ENCODE peak calls at places on chromosomes 12 and 14, in eight cellular contexts. One of them, this sample, is unnamed.

GRCh38 chr12:69513297-69513696 is 43.1 kb downstream of the FRS2 start:
- DNase-seq in RWPE2: no peak
- DNase-seq in HTR-8/SVneo: no peak
- DNase-seq in AML-193: no peak
- DNase-seq in stimulated activated CD4-positive, alpha-beta T cell treated with anti-CD3 and anti-CD28 coated beads, Interleukin-4, amount 100 ng/mL, for 4 hours: no peak
- DNase-seq in HuH-7: no peak
- DNase-seq in SK-N-SH: no peak
- DNase-seq in HT1080: no peak
- DNase-seq in this sample: no peak

GRCh38 chr12:6276936-6277615 is 33.4 kb upstream of the PLEKHG6 start:
- DNase-seq in HuH-7: no peak
- DNase-seq in SK-N-SH: no peak
- DNase-seq in HTR-8/SVneo: no peak
- DNase-seq in AML-193: no peak
- DNase-seq in HT1080: no peak
- DNase-seq in RWPE2: no peak
- DNase-seq in stimulated activated CD4-positive, alpha-beta T cell treated with anti-CD3 and anti-CD28 coated beads, Interleukin-4, amount 100 ng/mL, for 4 hours: no peak
- DNase-seq in this sample: no peak

GRCh38 chr12:109872-110271 is 43.3 kb downstream of the IQSEC3 start:
- DNase-seq in RWPE2: no peak
- DNase-seq in stimulated activated CD4-positive, alpha-beta T cell treated with anti-CD3 and anti-CD28 coated beads, Interleukin-4, amount 100 ng/mL, for 4 hours: no peak
- DNase-seq in HTR-8/SVneo: no peak
- DNase-seq in AML-193: no peak
- DNase-seq in HT1080: no peak
- DNase-seq in HuH-7: no peak
- DNase-seq in SK-N-SH: no peak
- DNase-seq in this sample: no peak

GRCh38 chr14:23297878-23298277 is 4.8 kb downstream of the PPP1R3E start:
- DNase-seq in HT1080: no peak
- DNase-seq in HuH-7: no peak
- DNase-seq in HTR-8/SVneo: no peak
- DNase-seq in SK-N-SH: no peak
- DNase-seq in RWPE2: no peak
- DNase-seq in stimulated activated CD4-positive, alpha-beta T cell treated with anti-CD3 and anti-CD28 coated beads, Interleukin-4, amount 100 ng/mL, for 4 hours: no peak
- DNase-seq in AML-193: no peak
- DNase-seq in this sample: no peak

GRCh38 chr14:36514278-36515104 is 5.5 kb downstream of the NKX2-1 start:
- DNase-seq in HTR-8/SVneo: no peak
- DNase-seq in AML-193: no peak
- DNase-seq in HuH-7: no peak
- DNase-seq in HT1080: no peak
- DNase-seq in stimulated activated CD4-positive, alpha-beta T cell treated with anti-CD3 and anti-CD28 coated beads, Interleukin-4, amount 100 ng/mL, for 4 hours: no peak
- DNase-seq in RWPE2: peak
- DNase-seq in SK-N-SH: no peak
- DNase-seq in this sample: no peak

GRCh38 chr14:32074887-32075572 is 2.1 kb upstream of the ARHGAP5 start:
- DNase-seq in HT1080: no peak
- DNase-seq in SK-N-SH: no peak
- DNase-seq in RWPE2: no peak
- DNase-seq in HTR-8/SVneo: no peak
- DNase-seq in HuH-7: no peak
- DNase-seq in AML-193: no peak
- DNase-seq in stimulated activated CD4-positive, alpha-beta T cell treated with anti-CD3 and anti-CD28 coated beads, Interleukin-4, amount 100 ng/mL, for 4 hours: no peak
- DNase-seq in this sample: no peak

GRCh38 chr12:46371718-46372130 is 849 bp downstream of the SLC38A2 start:
- DNase-seq in HT1080: peak
- DNase-seq in SK-N-SH: peak
- DNase-seq in AML-193: peak
- DNase-seq in RWPE2: peak
- DNase-seq in HuH-7: peak
- DNase-seq in stimulated activated CD4-positive, alpha-beta T cell treated with anti-CD3 and anti-CD28 coated beads, Interleukin-4, amount 100 ng/mL, for 4 hours: no peak
- DNase-seq in HTR-8/SVneo: no peak
- DNase-seq in this sample: peak

GRCh38 chr12:3224530-3224903 is 147.3 kb downstream of the TSPAN9 start:
- DNase-seq in stimulated activated CD4-positive, alpha-beta T cell treated with anti-CD3 and anti-CD28 coated beads, Interleukin-4, amount 100 ng/mL, for 4 hours: no peak
- DNase-seq in AML-193: no peak
- DNase-seq in SK-N-SH: peak
- DNase-seq in HTR-8/SVneo: no peak
- DNase-seq in RWPE2: no peak
- DNase-seq in HuH-7: no peak
- DNase-seq in HT1080: no peak
- DNase-seq in this sample: no peak

GRCh38 chr14:51507556-51508511 is 143.9 kb upstream of the FRMD6 start:
- DNase-seq in AML-193: no peak
- DNase-seq in HTR-8/SVneo: no peak
- DNase-seq in HuH-7: no peak
- DNase-seq in SK-N-SH: peak
- DNase-seq in stimulated activated CD4-positive, alpha-beta T cell treated with anti-CD3 and anti-CD28 coated beads, Interleukin-4, amount 100 ng/mL, for 4 hours: no peak
- DNase-seq in RWPE2: no peak
- DNase-seq in HT1080: no peak
- DNase-seq in this sample: no peak

GRCh38 chr12:78306236-78306635 is 475.5 kb downstream of the NAV3 start:
- DNase-seq in AML-193: no peak
- DNase-seq in HTR-8/SVneo: no peak
- DNase-seq in stimulated activated CD4-positive, alpha-beta T cell treated with anti-CD3 and anti-CD28 coated beads, Interleukin-4, amount 100 ng/mL, for 4 hours: no peak
- DNase-seq in HT1080: no peak
- DNase-seq in SK-N-SH: no peak
- DNase-seq in HuH-7: no peak
- DNase-seq in RWPE2: no peak
- DNase-seq in this sample: no peak

GRCh38 chr14:95471526-95472304 is 44.7 kb downstream of the SYNE3 start:
- DNase-seq in stimulated activated CD4-positive, alpha-beta T cell treated with anti-CD3 and anti-CD28 coated beads, Interleukin-4, amount 100 ng/mL, for 4 hours: no peak
- DNase-seq in AML-193: no peak
- DNase-seq in HT1080: no peak
- DNase-seq in HuH-7: no peak
- DNase-seq in HTR-8/SVneo: no peak
- DNase-seq in RWPE2: no peak
- DNase-seq in SK-N-SH: no peak
- DNase-seq in this sample: no peak

GRCh38 chr14:95361373-95362179 is 41.9 kb upstream of the CLMN start:
- DNase-seq in AML-193: peak
- DNase-seq in HuH-7: peak
- DNase-seq in stimulated activated CD4-positive, alpha-beta T cell treated with anti-CD3 and anti-CD28 coated beads, Interleukin-4, amount 100 ng/mL, for 4 hours: no peak
- DNase-seq in RWPE2: no peak
- DNase-seq in HT1080: peak
- DNase-seq in HTR-8/SVneo: no peak
- DNase-seq in SK-N-SH: peak
- DNase-seq in this sample: peak

GRCh38 chr12:104747956-104748355 is 210.1 kb downstream of the SLC41A2 start:
- DNase-seq in SK-N-SH: no peak
- DNase-seq in HTR-8/SVneo: no peak
- DNase-seq in stimulated activated CD4-positive, alpha-beta T cell treated with anti-CD3 and anti-CD28 coated beads, Interleukin-4, amount 100 ng/mL, for 4 hours: peak
- DNase-seq in HuH-7: no peak
- DNase-seq in AML-193: no peak
- DNase-seq in RWPE2: no peak
- DNase-seq in HT1080: no peak
- DNase-seq in this sample: no peak

GRCh38 chr12:102034346-102034745 is 27.4 kb downstream of the WASHC3 start:
- DNase-seq in stimulated activated CD4-positive, alpha-beta T cell treated with anti-CD3 and anti-CD28 coated beads, Interleukin-4, amount 100 ng/mL, for 4 hours: no peak
- DNase-seq in HT1080: no peak
- DNase-seq in HuH-7: no peak
- DNase-seq in SK-N-SH: no peak
- DNase-seq in HTR-8/SVneo: no peak
- DNase-seq in AML-193: no peak
- DNase-seq in RWPE2: no peak
- DNase-seq in this sample: no peak

GRCh38 chr14:77607741-77608302 is 8.6 kb downstream of the SPTLC2 start:
- DNase-seq in RWPE2: no peak
- DNase-seq in HT1080: no peak
- DNase-seq in AML-193: peak
- DNase-seq in SK-N-SH: no peak
- DNase-seq in HuH-7: no peak
- DNase-seq in HTR-8/SVneo: no peak
- DNase-seq in stimulated activated CD4-positive, alpha-beta T cell treated with anti-CD3 and anti-CD28 coated beads, Interleukin-4, amount 100 ng/mL, for 4 hours: no peak
- DNase-seq in this sample: no peak

GRCh38 chr12:75177997-75178396 is 31.6 kb downstream of the KCNC2 start:
- DNase-seq in AML-193: no peak
- DNase-seq in HTR-8/SVneo: peak
- DNase-seq in SK-N-SH: no peak
- DNase-seq in HuH-7: no peak
- DNase-seq in stimulated activated CD4-positive, alpha-beta T cell treated with anti-CD3 and anti-CD28 coated beads, Interleukin-4, amount 100 ng/mL, for 4 hours: no peak
- DNase-seq in RWPE2: no peak
- DNase-seq in HT1080: peak
- DNase-seq in this sample: no peak

GRCh38 chr14:103190731-103191130 is 67.5 kb downstream of the TNFAIP2 start:
- DNase-seq in RWPE2: no peak
- DNase-seq in AML-193: no peak
- DNase-seq in HTR-8/SVneo: no peak
- DNase-seq in SK-N-SH: no peak
- DNase-seq in HuH-7: no peak
- DNase-seq in stimulated activated CD4-positive, alpha-beta T cell treated with anti-CD3 and anti-CD28 coated beads, Interleukin-4, amount 100 ng/mL, for 4 hours: no peak
- DNase-seq in HT1080: no peak
- DNase-seq in this sample: no peak

GRCh38 chr12:117236456-117237001 is 46.3 kb upstream of the FBXO21 start:
- DNase-seq in HT1080: peak
- DNase-seq in stimulated activated CD4-positive, alpha-beta T cell treated with anti-CD3 and anti-CD28 coated beads, Interleukin-4, amount 100 ng/mL, for 4 hours: peak
- DNase-seq in RWPE2: peak
- DNase-seq in AML-193: peak
- DNase-seq in SK-N-SH: peak
- DNase-seq in HuH-7: peak
- DNase-seq in HTR-8/SVneo: peak
- DNase-seq in this sample: peak

GRCh38 chr12:111368291-111368683 is 608 bp downstream of the PHETA1 start:
- DNase-seq in RWPE2: no peak
- DNase-seq in HTR-8/SVneo: no peak
- DNase-seq in stimulated activated CD4-positive, alpha-beta T cell treated with anti-CD3 and anti-CD28 coated beads, Interleukin-4, amount 100 ng/mL, for 4 hours: no peak
- DNase-seq in HuH-7: no peak
- DNase-seq in AML-193: no peak
- DNase-seq in SK-N-SH: no peak
- DNase-seq in HT1080: no peak
- DNase-seq in this sample: no peak

GRCh38 chr12:2484141-2484776 is 310.5 kb upstream of the FKBP4 start:
- DNase-seq in SK-N-SH: no peak
- DNase-seq in HTR-8/SVneo: no peak
- DNase-seq in HuH-7: no peak
- DNase-seq in AML-193: no peak
- DNase-seq in stimulated activated CD4-positive, alpha-beta T cell treated with anti-CD3 and anti-CD28 coated beads, Interleukin-4, amount 100 ng/mL, for 4 hours: no peak
- DNase-seq in HT1080: no peak
- DNase-seq in RWPE2: no peak
- DNase-seq in this sample: no peak

GRCh38 chr12:125346361-125346760 is 281.1 kb downstream of the AACS start:
- DNase-seq in HuH-7: no peak
- DNase-seq in RWPE2: no peak
- DNase-seq in HTR-8/SVneo: no peak
- DNase-seq in SK-N-SH: no peak
- DNase-seq in stimulated activated CD4-positive, alpha-beta T cell treated with anti-CD3 and anti-CD28 coated beads, Interleukin-4, amount 100 ng/mL, for 4 hours: no peak
- DNase-seq in AML-193: no peak
- DNase-seq in HT1080: no peak
- DNase-seq in this sample: no peak

GRCh38 chr14:92443167-92443566 is 70.4 kb upstream of the RIN3 start:
- DNase-seq in HT1080: no peak
- DNase-seq in HuH-7: no peak
- DNase-seq in HTR-8/SVneo: no peak
- DNase-seq in AML-193: no peak
- DNase-seq in RWPE2: no peak
- DNase-seq in stimulated activated CD4-positive, alpha-beta T cell treated with anti-CD3 and anti-CD28 coated beads, Interleukin-4, amount 100 ng/mL, for 4 hours: no peak
- DNase-seq in SK-N-SH: no peak
- DNase-seq in this sample: no peak

GRCh38 chr12:1670244-1670814 is 20.5 kb upstream of the ADIPOR2 start:
- DNase-seq in SK-N-SH: no peak
- DNase-seq in stimulated activated CD4-positive, alpha-beta T cell treated with anti-CD3 and anti-CD28 coated beads, Interleukin-4, amount 100 ng/mL, for 4 hours: no peak
- DNase-seq in RWPE2: no peak
- DNase-seq in AML-193: no peak
- DNase-seq in HT1080: no peak
- DNase-seq in HuH-7: no peak
- DNase-seq in HTR-8/SVneo: no peak
- DNase-seq in this sample: no peak

GRCh38 chr12:97005612-97006011 is 98.6 kb downstream of the NEDD1 start:
- DNase-seq in HT1080: no peak
- DNase-seq in AML-193: no peak
- DNase-seq in SK-N-SH: no peak
- DNase-seq in stimulated activated CD4-positive, alpha-beta T cell treated with anti-CD3 and anti-CD28 coated beads, Interleukin-4, amount 100 ng/mL, for 4 hours: no peak
- DNase-seq in HuH-7: no peak
- DNase-seq in RWPE2: no peak
- DNase-seq in HTR-8/SVneo: no peak
- DNase-seq in this sample: no peak